ENCODE peak calls at places on chromosome 11, in four cellular contexts. Q is HCT116, Z is HepG2, O is K562. T is an unnamed sample.

GRCh38 chr11:128757235-128757711 is 63.4 kb downstream of the FLI1 start:
- DNase-seq in Q (peak), Z (no peak), O (peak), T (no peak)

GRCh38 chr11:128398517-128399152 is 188.7 kb downstream of the ETS1 start:
- DNase-seq in Q (no peak), Z (no peak), O (no peak), T (no peak)

GRCh38 chr11:107849791-107850190 is 8.8 kb downstream of the SLC35F2 start:
- DNase-seq in Q (no peak), Z (no peak), O (no peak), T (no peak)

GRCh38 chr11:123301696-123302400 is 106.8 kb upstream of the CLMP start:
- DNase-seq in Q (peak), Z (no peak), O (peak), T (peak)

GRCh38 chr11:71311928-71312510 is 59.6 kb upstream of the SHANK2 start:
- DNase-seq in Q (no peak), Z (no peak), O (no peak), T (no peak)

GRCh38 chr11:14905104-14906033 is 13.3 kb upstream of the CYP2R1 start:
- DNase-seq in Q (no peak), Z (no peak), O (no peak), T (no peak)

GRCh38 chr11:74685905-74686304 is 45.3 kb downstream of the CHRDL2 start:
- DNase-seq in Q (no peak), Z (no peak), O (no peak), T (no peak)

GRCh38 chr11:60985991-60986915 is 14.8 kb downstream of the CD6 start:
- DNase-seq in Q (no peak), Z (no peak), O (no peak), T (no peak)

GRCh38 chr11:74006743-74007304 is 2.1 kb downstream of the UCP3 start:
- DNase-seq in Q (no peak), Z (no peak), O (no peak), T (no peak)

GRCh38 chr11:78851883-78852586 is 277.4 kb upstream of the NARS2 start:
- DNase-seq in Q (no peak), Z (no peak), O (no peak), T (no peak)

GRCh38 chr11:96278039-96278897 is 64.7 kb downstream of the MAML2 start:
- DNase-seq in Q (no peak), Z (no peak), O (no peak), T (no peak)

GRCh38 chr11:132301465-132301864 is 931.0 kb downstream of the NTM start:
- DNase-seq in Q (no peak), Z (no peak), O (no peak), T (no peak)

GRCh38 chr11:61445535-61445934 is 15.6 kb downstream of the SDHAF2 start:
- DNase-seq in Q (no peak), Z (no peak), O (no peak), T (no peak)

GRCh38 chr11:35742707-35743454 is 80.3 kb downstream of the TRIM44 start:
- DNase-seq in Q (no peak), Z (no peak), O (no peak), T (no peak)

GRCh38 chr11:69525516-69526452 is 44.3 kb downstream of the LINC01488 start:
- DNase-seq in Q (no peak), Z (no peak), O (no peak), T (no peak)

GRCh38 chr11:843818-844692 is 1.4 kb downstream of the TSPAN4 start:
- DNase-seq in Q (no peak), Z (peak), O (peak), T (no peak)

GRCh38 chr11:87924125-87924524 is 251.1 kb downstream of the RAB38 start:
- DNase-seq in Q (no peak), Z (no peak), O (no peak), T (no peak)

DNA sequence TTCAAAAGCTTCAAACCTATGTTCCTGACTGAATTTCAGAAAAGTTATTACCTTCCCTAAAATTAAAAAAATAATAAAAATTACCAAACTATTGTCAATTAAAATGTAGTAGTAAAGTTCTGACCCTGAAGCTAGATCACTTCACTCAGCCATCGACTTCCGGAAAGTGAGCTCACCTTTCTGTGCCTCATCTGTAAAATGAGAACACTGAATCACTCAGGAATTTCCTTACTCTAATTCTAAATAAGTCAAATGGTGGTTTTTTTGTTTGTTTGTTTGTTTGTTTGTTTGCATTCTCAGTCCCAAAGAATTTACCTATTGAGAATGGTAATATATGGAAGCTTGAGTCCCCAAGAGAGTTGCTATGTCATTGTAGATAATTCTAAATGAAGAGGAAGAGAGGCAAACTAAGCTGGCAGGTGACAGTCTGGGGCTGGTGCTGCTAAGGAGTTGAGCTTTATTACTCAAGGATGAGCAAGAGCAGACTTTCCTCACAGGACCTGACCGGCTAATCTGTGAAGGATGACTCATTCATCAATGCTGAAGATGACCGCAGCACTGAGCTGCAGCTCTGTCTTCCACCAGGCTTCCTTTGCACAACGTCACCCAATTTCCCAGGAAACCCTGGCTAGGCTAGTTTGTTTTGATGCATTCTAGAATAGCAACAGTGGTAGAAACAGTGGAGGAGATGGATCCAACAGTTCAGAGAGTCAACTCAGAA is 248.8 kb downstream of the RAB38 start:
- DNase-seq in Q (peak), Z (no peak), O (no peak), T (peak)
- TF ChIP-seq TCF7L2 in Q (peak), Z (no peak), O (no peak), T (no peak)

GRCh38 chr11:64764753-64765152 is 5.0 kb upstream of the PYGM start:
- DNase-seq in Q (no peak), Z (no peak), O (no peak), T (no peak)

GRCh38 chr11:64762916-64763803 is 3.4 kb upstream of the PYGM start:
- DNase-seq in Q (no peak), Z (no peak), O (no peak), T (no peak)

GRCh38 chr11:64763804-64764611 is 4.2 kb upstream of the PYGM start:
- DNase-seq in Q (no peak), Z (no peak), O (no peak), T (no peak)

GRCh38 chr11:64760759-64761417 is 1.1 kb upstream of the PYGM start:
- DNase-seq in Q (no peak), Z (no peak), O (no peak), T (no peak)

DNA sequence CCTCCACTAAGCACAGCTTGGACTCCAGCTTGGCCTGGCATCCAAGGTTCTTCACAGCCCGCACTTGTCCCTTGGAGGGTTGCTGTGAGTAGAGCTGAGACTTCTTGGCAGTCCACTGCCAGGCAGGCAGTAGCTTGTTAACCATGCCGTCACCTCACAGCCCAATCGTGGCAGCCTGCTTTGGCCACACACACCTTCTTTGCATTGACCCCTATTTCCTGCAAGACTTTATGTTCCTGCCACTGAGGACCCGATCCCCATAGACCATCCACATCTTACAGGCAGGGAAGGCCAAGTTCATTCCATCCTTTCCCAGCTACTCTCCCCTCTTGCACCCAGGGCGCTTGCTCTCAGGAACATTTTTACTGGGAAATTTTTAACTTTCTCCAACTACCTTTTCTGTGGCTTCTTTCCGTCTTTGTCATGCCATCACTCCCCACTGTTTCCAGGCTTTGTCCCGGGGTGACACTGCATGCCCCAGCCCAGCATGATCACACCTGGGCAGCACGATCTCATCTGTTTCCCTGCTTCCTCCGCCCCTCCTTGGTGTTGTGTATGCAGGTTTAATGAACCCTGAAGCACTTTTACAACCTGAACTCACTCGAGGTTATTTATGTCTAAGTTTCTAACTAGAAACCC is 2.6 kb upstream of the PYGM start:
- DNase-seq in Q (no peak), Z (no peak), O (no peak), T (no peak)
- TF ChIP-seq TCF7L2 in Q (no peak), Z (no peak), O (no peak), T (no peak)

GRCh38 chr11:119441898-119442243 is 18.9 kb upstream of the THY1 start:
- DNase-seq in Q (no peak), Z (no peak), O (peak), T (no peak)
- TF ChIP-seq TCF7L2 in Q (no peak), Z (no peak), O (no peak), T (no peak)

GRCh38 chr11:27153136-27153535 is 112.5 kb downstream of the BBOX1 start:
- DNase-seq in Q (no peak), Z (no peak), O (no peak), T (no peak)
- TF ChIP-seq TCF7L2 in Q (no peak), Z (no peak), O (no peak), T (no peak)

GRCh38 chr11:4673781-4674180 is 23.9 kb downstream of the OR51E2 start:
- DNase-seq in Q (no peak), Z (no peak), O (no peak), T (no peak)

GRCh38 chr11:4677948-4678347 is 19.7 kb downstream of the OR51E2 start:
- DNase-seq in Q (no peak), Z (no peak), O (no peak), T (no peak)

GRCh38 chr11:4672470-4672869 is 25.2 kb downstream of the OR51E2 start:
- DNase-seq in Q (no peak), Z (no peak), O (no peak), T (no peak)
- TF ChIP-seq TCF7L2 in Q (no peak), Z (no peak), O (no peak), T (no peak)

T was measured in Panc1.